ENCODE peak calls at places on chromosomes 1 and 21, in four cellular contexts. One of them, this sample, is unnamed. For H3K9me3, the result is how much of the 10 kb centered on the place peaks cover.

GRCh38 chr1:158458263-158458662 is 3.4 kb upstream of the OR10K1 start:
- DNase-seq in WERI-Rb-1: no peak
- DNase-seq in upper lobe of right lung: no peak
- DNase-seq in CD8-positive, alpha-beta memory T cell: no peak
- DNase-seq in this sample: no peak

GRCh38 chr1:8252266-8252951 is 65.5 kb upstream of the SLC45A1 start:
- DNase-seq in WERI-Rb-1: no peak
- DNase-seq in upper lobe of right lung: no peak
- DNase-seq in CD8-positive, alpha-beta memory T cell: no peak
- DNase-seq in this sample: no peak

GRCh38 chr1:178490136-178490535 is 6.6 kb downstream of the CLEC20A start:
- DNase-seq in upper lobe of right lung: no peak
- DNase-seq in CD8-positive, alpha-beta memory T cell: no peak
- DNase-seq in WERI-Rb-1: no peak
- DNase-seq in this sample: no peak

GRCh38 chr1:6873298-6874015 is 88.2 kb downstream of the CAMTA1 start:
- DNase-seq in WERI-Rb-1: no peak
- DNase-seq in upper lobe of right lung: no peak
- DNase-seq in CD8-positive, alpha-beta memory T cell: no peak
- DNase-seq in this sample: no peak

GRCh38 chr1:5950994-5951749 is 41.1 kb downstream of the NPHP4 start:
- DNase-seq in CD8-positive, alpha-beta memory T cell: no peak
- DNase-seq in WERI-Rb-1: no peak
- DNase-seq in upper lobe of right lung: peak
- DNase-seq in this sample: no peak

GRCh38 chr1:52651904-52652303 is 18.9 kb downstream of the SHISAL2A start:
- DNase-seq in WERI-Rb-1: peak
- DNase-seq in CD8-positive, alpha-beta memory T cell: no peak
- DNase-seq in upper lobe of right lung: no peak
- DNase-seq in this sample: no peak

GRCh38 chr1:205770618-205771017 is 4.7 kb downstream of the RAB29 start:
- DNase-seq in WERI-Rb-1: no peak
- DNase-seq in CD8-positive, alpha-beta memory T cell: no peak
- DNase-seq in upper lobe of right lung: no peak
- DNase-seq in this sample: no peak

GRCh38 chr1:11847667-11848445 is at the start of gene NPPA:
- DNase-seq in CD8-positive, alpha-beta memory T cell: no peak
- DNase-seq in upper lobe of right lung: no peak
- DNase-seq in WERI-Rb-1: no peak
- DNase-seq in this sample: no peak

GRCh38 chr21:34969431-34970036 is 79.6 kb downstream of the RUNX1 start:
- DNase-seq in upper lobe of right lung: no peak
- DNase-seq in CD8-positive, alpha-beta memory T cell: no peak
- DNase-seq in WERI-Rb-1: no peak
- DNase-seq in this sample: no peak

GRCh38 chr1:8238141-8239038 is 79.5 kb upstream of the SLC45A1 start:
- DNase-seq in CD8-positive, alpha-beta memory T cell: no peak
- DNase-seq in upper lobe of right lung: no peak
- DNase-seq in WERI-Rb-1: no peak
- DNase-seq in this sample: peak

GRCh38 chr1:32780628-32781267 is 36.4 kb downstream of the YARS1 start:
- DNase-seq in CD8-positive, alpha-beta memory T cell: no peak
- DNase-seq in upper lobe of right lung: no peak
- DNase-seq in WERI-Rb-1: no peak
- DNase-seq in this sample: no peak

GRCh38 chr1:4256351-4256750 is 356.3 kb upstream of the C1orf174 start:
- DNase-seq in WERI-Rb-1: no peak
- DNase-seq in CD8-positive, alpha-beta memory T cell: no peak
- DNase-seq in upper lobe of right lung: no peak
- DNase-seq in this sample: no peak

GRCh38 chr1:4263699-4264098 is 363.6 kb upstream of the C1orf174 start:
- DNase-seq in upper lobe of right lung: no peak
- DNase-seq in CD8-positive, alpha-beta memory T cell: no peak
- DNase-seq in WERI-Rb-1: no peak
- DNase-seq in this sample: no peak

GRCh38 chr1:4265836-4266235 is 365.8 kb upstream of the C1orf174 start:
- DNase-seq in CD8-positive, alpha-beta memory T cell: no peak
- DNase-seq in WERI-Rb-1: no peak
- DNase-seq in upper lobe of right lung: no peak
- DNase-seq in this sample: no peak

GRCh38 chr1:4262665-4263064 is 362.6 kb upstream of the C1orf174 start:
- DNase-seq in upper lobe of right lung: no peak
- DNase-seq in CD8-positive, alpha-beta memory T cell: no peak
- DNase-seq in WERI-Rb-1: no peak
- DNase-seq in this sample: no peak

DNA sequence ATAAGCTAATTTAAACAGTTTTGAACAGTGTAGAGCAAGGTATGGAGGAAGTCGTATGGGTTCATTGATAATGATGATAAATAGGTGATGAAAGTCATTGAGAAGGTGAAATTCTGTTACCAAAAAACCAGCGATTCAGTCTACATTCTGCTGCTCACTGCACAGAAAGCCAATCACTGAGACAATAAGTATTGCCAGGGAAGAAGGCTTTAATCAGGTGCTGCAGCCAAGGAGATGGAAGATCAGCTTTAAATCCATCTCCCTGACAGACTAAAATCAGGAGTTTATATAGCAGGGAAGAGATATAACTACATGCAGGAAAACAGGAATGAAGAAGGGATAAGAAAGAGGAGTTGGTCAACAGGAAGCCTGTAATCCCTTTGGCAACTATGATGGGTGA is 361.3 kb upstream of the C1orf174 start:
- DNase-seq in upper lobe of right lung: no peak
- DNase-seq in WERI-Rb-1: no peak
- DNase-seq in CD8-positive, alpha-beta memory T cell: no peak
- DNase-seq in this sample: no peak
- H3K9me3 ChIP-seq in upper lobe of right lung: under half
- H3K9me3 ChIP-seq in WERI-Rb-1: under half
- H3K9me3 ChIP-seq in CD8-positive, alpha-beta memory T cell: under half
- H3K9me3 ChIP-seq in this sample: under half

GRCh38 chr1:194268839-194269238 is 1082.4 kb upstream of the B3GALT2 start:
- DNase-seq in CD8-positive, alpha-beta memory T cell: no peak
- DNase-seq in upper lobe of right lung: no peak
- DNase-seq in WERI-Rb-1: no peak
- DNase-seq in this sample: no peak
- H3K9me3 ChIP-seq in CD8-positive, alpha-beta memory T cell: under half
- H3K9me3 ChIP-seq in upper lobe of right lung: under half
- H3K9me3 ChIP-seq in WERI-Rb-1: under half
- H3K9me3 ChIP-seq in this sample: under half

GRCh38 chr1:42793824-42794223 is 9.0 kb downstream of the TMEM269 start:
- DNase-seq in WERI-Rb-1: no peak
- DNase-seq in CD8-positive, alpha-beta memory T cell: no peak
- DNase-seq in upper lobe of right lung: no peak
- DNase-seq in this sample: no peak

GRCh38 chr1:42797414-42797813 is 12.6 kb downstream of the TMEM269 start:
- DNase-seq in CD8-positive, alpha-beta memory T cell: no peak
- DNase-seq in upper lobe of right lung: no peak
- DNase-seq in WERI-Rb-1: no peak
- DNase-seq in this sample: no peak

GRCh38 chr1:42801832-42802483 is 15.0 kb upstream of the ERMAP start:
- DNase-seq in upper lobe of right lung: no peak
- DNase-seq in CD8-positive, alpha-beta memory T cell: no peak
- DNase-seq in WERI-Rb-1: no peak
- DNase-seq in this sample: no peak

GRCh38 chr1:42798010-42798409 is 13.2 kb downstream of the TMEM269 start:
- DNase-seq in upper lobe of right lung: no peak
- DNase-seq in CD8-positive, alpha-beta memory T cell: no peak
- DNase-seq in WERI-Rb-1: no peak
- DNase-seq in this sample: no peak
- H3K9me3 ChIP-seq in upper lobe of right lung: under half
- H3K9me3 ChIP-seq in CD8-positive, alpha-beta memory T cell: under half
- H3K9me3 ChIP-seq in WERI-Rb-1: under half
- H3K9me3 ChIP-seq in this sample: under half

GRCh38 chr1:113467991-113468390 is 77.7 kb downstream of the MAGI3 start:
- DNase-seq in WERI-Rb-1: no peak
- DNase-seq in upper lobe of right lung: no peak
- DNase-seq in CD8-positive, alpha-beta memory T cell: no peak
- DNase-seq in this sample: no peak
- H3K9me3 ChIP-seq in WERI-Rb-1: under half
- H3K9me3 ChIP-seq in upper lobe of right lung: under half
- H3K9me3 ChIP-seq in CD8-positive, alpha-beta memory T cell: under half
- H3K9me3 ChIP-seq in this sample: half or more

GRCh38 chr1:114355240-114355639 is 155.8 kb downstream of the TRIM33 start:
- DNase-seq in WERI-Rb-1: no peak
- DNase-seq in upper lobe of right lung: no peak
- DNase-seq in CD8-positive, alpha-beta memory T cell: no peak
- DNase-seq in this sample: no peak

DNA sequence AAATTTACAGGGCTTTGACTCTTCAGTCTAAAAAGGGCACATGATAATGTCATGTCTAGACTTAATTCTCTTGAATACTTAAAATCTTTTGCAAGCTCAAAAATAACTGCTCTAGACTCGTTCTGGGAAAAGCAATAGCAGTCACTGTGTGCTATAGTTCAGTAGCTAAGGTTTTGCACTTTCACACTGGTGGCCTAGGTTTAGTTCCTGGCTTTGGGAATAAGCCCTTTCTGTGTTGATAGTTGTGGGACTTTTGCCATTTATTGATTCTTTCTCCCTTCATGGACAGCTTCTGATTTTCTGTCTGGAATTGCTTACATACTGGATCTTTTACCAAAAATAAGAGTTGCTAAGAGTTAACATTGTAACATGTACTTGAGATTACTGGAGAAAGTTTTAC is 151.2 kb downstream of the TRIM33 start:
- DNase-seq in WERI-Rb-1: no peak
- DNase-seq in upper lobe of right lung: no peak
- DNase-seq in CD8-positive, alpha-beta memory T cell: no peak
- DNase-seq in this sample: no peak
- H3K9me3 ChIP-seq in WERI-Rb-1: under half
- H3K9me3 ChIP-seq in upper lobe of right lung: under half
- H3K9me3 ChIP-seq in CD8-positive, alpha-beta memory T cell: under half
- H3K9me3 ChIP-seq in this sample: under half

GRCh38 chr1:159561513-159561912 is 25.7 kb upstream of the OR10J5 start:
- DNase-seq in CD8-positive, alpha-beta memory T cell: no peak
- DNase-seq in upper lobe of right lung: no peak
- DNase-seq in WERI-Rb-1: no peak
- DNase-seq in this sample: no peak
- H3K9me3 ChIP-seq in CD8-positive, alpha-beta memory T cell: under half
- H3K9me3 ChIP-seq in upper lobe of right lung: under half
- H3K9me3 ChIP-seq in WERI-Rb-1: under half
- H3K9me3 ChIP-seq in this sample: under half